ENCODE peak calls at places on chromosome 7, in five cellular contexts. V is transverse colon, Q is pancreas, A is breast epithelium, K is IMR-90. O is an unnamed sample.

GRCh38 chr7:86784765-86785164 is 141.1 kb downstream of the GRM3 start:
- DNase-seq in V (no peak), Q (no peak), A (no peak), K (no peak), O (no peak)

GRCh38 chr7:30612658-30613265 is 18.1 kb downstream of the GARS1 start:
- DNase-seq in V (no peak), Q (no peak), A (no peak), K (peak; percentile 81), O (no peak)

GRCh38 chr7:16409777-16410176 is 11.6 kb downstream of the CRPPA start:
- DNase-seq in V (no peak), Q (no peak), A (no peak), K (peak; percentile 40), O (no peak)

GRCh38 chr7:115782716-115783460 is 247.7 kb downstream of the TFEC start:
- DNase-seq in V (no peak), Q (no peak), A (no peak), K (no peak), O (no peak)

GRCh38 chr7:2873686-2874551 is 29.8 kb upstream of the GNA12 start:
- DNase-seq in V (no peak), Q (no peak), A (no peak), K (peak; percentile 95), O (peak; percentile 85)

GRCh38 chr7:149223746-149224145 is 15.7 kb upstream of the ZNF212 start:
- DNase-seq in V (no peak), Q (no peak), A (no peak), K (no peak), O (peak; percentile 54)

GRCh38 chr7:77199008-77199966 is at the start of gene FGL2:
- DNase-seq in V (peak; percentile 75), Q (no peak), A (peak; percentile 25), K (peak; percentile 67), O (peak; percentile 36)

GRCh38 chr7:139647085-139647484 is 123.6 kb downstream of the CLEC2L start:
- DNase-seq in V (no peak), Q (no peak), A (no peak), K (no peak), O (no peak)

GRCh38 chr7:79452032-79452494 is 1.4 kb downstream of the MAGI2 start:
- DNase-seq in V (peak; percentile 60), Q (peak; percentile 35), A (peak; percentile 76), K (peak; percentile 82), O (peak; percentile 74)

GRCh38 chr7:120628233-120628632 is 229.7 kb downstream of the TSPAN12 start:
- DNase-seq in V (no peak), Q (no peak), A (no peak), K (no peak), O (no peak)

GRCh38 chr7:16205481-16205880 is 215.9 kb downstream of the CRPPA start:
- DNase-seq in V (no peak), Q (no peak), A (no peak), K (no peak), O (no peak)

GRCh38 chr7:5557920-5558401 is 134.3 kb upstream of the TNRC18 start:
- DNase-seq in V (peak; percentile 67), Q (no peak), A (peak; percentile 59), K (peak; percentile 11), O (no peak)

GRCh38 chr7:107025449-107026103 is 18.9 kb upstream of the PRKAR2B start:
- DNase-seq in V (no peak), Q (no peak), A (no peak), K (peak; percentile 10), O (no peak)

GRCh38 chr7:132575987-132576722 is at the start of gene PLXNA4:
- DNase-seq in V (no peak), Q (no peak), A (no peak), K (no peak), O (peak; percentile 75)

GRCh38 chr7:132578050-132578370 is 1.7 kb upstream of the PLXNA4 start:
- DNase-seq in V (no peak), Q (no peak), A (no peak), K (no peak), O (no peak)

GRCh38 chr7:132576723-132577089 is 436 bp upstream of the PLXNA4 start:
- DNase-seq in V (no peak), Q (no peak), A (no peak), K (no peak), O (peak; percentile 82)

GRCh38 chr7:132578826-132579225 is 2.6 kb upstream of the PLXNA4 start:
- DNase-seq in V (no peak), Q (no peak), A (no peak), K (no peak), O (no peak)

GRCh38 chr7:132577206-132578049 is 1.2 kb upstream of the PLXNA4 start:
- DNase-seq in V (peak; percentile 42), Q (peak; percentile 17), A (no peak), K (peak; percentile 16), O (peak; percentile 94)
- H3K4me3 ChIP-seq in V (peak overlapping the region; percentile 26), Q (peak overlapping the region; percentile 29), A (peak overlapping the region; percentile 55), K (no peak overlapping the region), O (peak overlapping the region; percentile 40)

DNA sequence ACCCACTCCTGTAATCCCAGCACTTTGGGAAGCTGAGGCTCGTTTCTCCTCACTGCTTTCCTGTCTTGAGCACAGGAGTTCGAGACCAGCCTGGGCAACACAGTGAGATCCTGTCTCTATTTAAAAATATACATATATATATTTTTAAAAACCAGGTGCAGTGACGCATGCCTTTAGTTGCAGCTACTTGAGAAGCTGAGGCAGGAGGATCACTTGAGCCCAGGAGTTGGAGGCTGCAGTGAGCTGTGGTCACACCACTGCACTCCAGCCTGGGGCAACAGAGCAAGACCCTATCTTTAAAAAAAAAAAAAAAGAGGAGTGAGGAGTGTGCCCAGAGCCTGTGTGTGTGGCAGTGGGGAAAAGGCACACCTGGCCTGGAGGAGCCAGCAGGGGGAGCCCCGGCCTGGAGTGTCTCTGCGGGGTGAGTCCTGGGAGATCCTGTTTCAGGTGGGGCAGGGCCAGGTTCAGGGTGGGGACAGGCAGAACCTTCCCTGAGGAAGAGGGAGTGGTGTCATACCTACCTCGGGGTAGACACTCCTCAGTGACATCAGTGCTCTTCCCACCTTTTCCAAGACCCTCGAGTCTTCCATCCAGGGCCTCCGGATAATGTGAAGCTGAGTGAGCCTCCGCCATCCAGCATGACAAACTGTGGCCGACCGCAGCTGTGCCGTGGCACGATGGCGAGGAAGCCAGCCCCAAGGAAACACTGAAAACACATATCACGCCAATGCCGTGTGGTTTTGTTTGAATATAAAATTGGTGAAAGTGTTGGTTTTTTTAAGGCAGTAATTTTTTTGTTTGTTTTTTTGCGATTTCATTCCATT is 9.0 kb upstream of the ARPC1B start:
- DNase-seq in V (peak; percentile 80), Q (no peak), A (no peak), K (no peak), O (peak; percentile 92)
- H3K36me3 ChIP-seq in V (no peaks in the 10 kb centered on the region), Q (peaks cover 14% of the 10 kb centered on the region), A (no peaks in the 10 kb centered on the region), K (peaks cover 35% of the 10 kb centered on the region), O (peaks cover 6% of the 10 kb centered on the region)

DNA sequence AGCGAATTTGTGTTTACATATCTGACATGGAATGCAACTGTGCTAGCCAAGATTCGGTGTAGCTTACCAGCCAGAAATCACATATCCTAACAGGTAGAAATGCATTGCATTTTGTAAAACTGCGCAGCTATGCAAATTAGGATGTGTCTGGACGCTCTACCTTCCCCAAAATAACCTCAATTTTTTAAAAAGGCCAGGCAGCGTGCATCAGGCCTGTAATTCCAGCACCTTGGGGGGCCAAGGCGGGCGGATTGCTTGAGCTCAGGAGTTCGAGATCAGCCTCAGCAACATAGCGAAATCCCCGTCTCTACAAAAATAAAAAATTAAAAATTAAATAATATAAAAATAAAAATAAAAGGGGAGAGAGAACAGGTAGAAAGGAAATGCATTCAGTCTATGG is 305.0 kb downstream of the TYW1 start:
- DNase-seq in V (no peak), Q (no peak), A (no peak), K (peak; percentile 25), O (no peak)
- H3K4me3 ChIP-seq in V (peak overlapping the region; percentile 59), Q (peak overlapping the region; percentile 52), A (peak overlapping the region; percentile 64), K (peak overlapping the region; percentile 64), O (peak overlapping the region; percentile 80)

GRCh38 chr7:137590071-137590470 is 246.5 kb upstream of the PTN start:
- DNase-seq in V (no peak), Q (no peak), A (no peak), K (no peak), O (no peak)
- H3K36me3 ChIP-seq in V (no peaks in the 10 kb centered on the region), Q (no peaks in the 10 kb centered on the region), A (no peaks in the 10 kb centered on the region), K (no peaks in the 10 kb centered on the region), O (no peaks in the 10 kb centered on the region)

GRCh38 chr7:44881066-44881600 is 4.2 kb downstream of the PURB start:
- DNase-seq in V (no peak), Q (no peak), A (no peak), K (no peak), O (no peak)
- H3K4me3 ChIP-seq in V (no peak overlapping the region), Q (peak overlapping the region; percentile 11), A (peak overlapping the region; percentile 77), K (peak overlapping the region; percentile 61), O (no peak overlapping the region)